ENCODE peak calls at places on chromosomes 1 and 21, in seven cellular contexts. K is neural progenitor cell, O is HCT116, C is GM23248, M is PC-3, G is hepatocyte, P is OCI-LY7. X is an unnamed sample.

GRCh38 chr1:2583871-2584341 is 2.7 kb upstream of the PRXL2B start:
- DNase-seq in K (peak; percentile 38), O (no peak), C (no peak), M (no peak), G (peak; percentile 20), P (no peak), X (no peak)

GRCh38 chr1:117897551-117897950 is 31.9 kb downstream of the GDAP2 start:
- DNase-seq in K (no peak), O (no peak), C (no peak), M (no peak), G (no peak), P (no peak), X (no peak)

GRCh38 chr1:177255411-177255810 is 84.7 kb downstream of the BRINP2 start:
- DNase-seq in K (no peak), O (no peak), C (peak; percentile 44), M (peak; percentile 89), G (peak; percentile 39), P (no peak), X (no peak)

GRCh38 chr1:11534846-11535245 is 55.9 kb downstream of the DISP3 start:
- DNase-seq in K (no peak), O (no peak), C (no peak), M (no peak), G (no peak), P (no peak), X (no peak)

GRCh38 chr21:38768385-38769071 is 37.2 kb upstream of the ETS2 start:
- DNase-seq in K (no peak), O (no peak), C (peak; percentile 87), M (peak; percentile 17), G (peak; percentile 68), P (peak; percentile 19), X (no peak)

GRCh38 chr1:183226361-183226760 is 40.3 kb downstream of the LAMC2 start:
- DNase-seq in K (no peak), O (no peak), C (no peak), M (no peak), G (no peak), P (no peak), X (no peak)

GRCh38 chr1:2072109-2072806 is 22.0 kb downstream of the PRKCZ start:
- DNase-seq in K (no peak), O (no peak), C (no peak), M (no peak), G (peak; percentile 58), P (no peak), X (no peak)

GRCh38 chr21:29295066-29295650 is 3.6 kb upstream of the BACH1 start:
- DNase-seq in K (no peak), O (no peak), C (no peak), M (no peak), G (no peak), P (no peak), X (no peak)

GRCh38 chr1:234896477-234897364 is 231.9 kb downstream of the TOMM20 start:
- DNase-seq in K (no peak), O (no peak), C (no peak), M (no peak), G (no peak), P (no peak), X (no peak)

GRCh38 chr21:19433623-19434022 is 1030.0 kb upstream of the TMPRSS15 start:
- DNase-seq in K (no peak), O (no peak), C (no peak), M (no peak), G (no peak), P (no peak), X (no peak)

GRCh38 chr21:46183910-46184624 is at the start of gene SPATC1L:
- DNase-seq in K (peak; percentile 86), O (no peak), C (peak; percentile 80), M (peak; percentile 63), G (peak; percentile 81), P (peak; percentile 46), X (peak; percentile 73)

GRCh38 chr1:227885135-227885647 is 62.5 kb downstream of the WNT9A start:
- DNase-seq in K (no peak), O (no peak), C (no peak), M (no peak), G (peak; percentile 3), P (no peak), X (no peak)

GRCh38 chr1:85463666-85464496 is 1.1 kb downstream of the DDAH1 start:
- DNase-seq in K (peak; percentile 32), O (no peak), C (peak; percentile 66), M (no peak), G (no peak), P (no peak), X (no peak)

GRCh38 chr21:22892757-22893156 is 1894.5 kb downstream of the NCAM2 start:
- DNase-seq in K (no peak), O (no peak), C (no peak), M (no peak), G (no peak), P (no peak), X (no peak)

GRCh38 chr1:111032295-111032897 is 68.7 kb upstream of the LRIF1 start:
- DNase-seq in K (peak; percentile 49), O (peak; percentile 18), C (peak; percentile 35), M (peak; percentile 74), G (peak; percentile 58), P (peak; percentile 73), X (peak; percentile 46)

GRCh38 chr1:8663915-8664331 is 153.5 kb downstream of the RERE start:
- DNase-seq in K (no peak), O (no peak), C (peak; percentile 70), M (no peak), G (no peak), P (no peak), X (no peak)

GRCh38 chr1:113073457-113073950 is 506 bp downstream of the LRIG2 start:
- DNase-seq in K (peak; percentile 89), O (no peak), C (peak; percentile 87), M (peak; percentile 40), G (peak; percentile 88), P (no peak), X (peak; percentile 12)

GRCh38 chr1:44144962-44145756 is 3.7 kb upstream of the KLF18 start:
- DNase-seq in K (no peak), O (no peak), C (peak; percentile 23), M (no peak), G (no peak), P (no peak), X (no peak)

GRCh38 chr1:217076902-217077301 is 353.7 kb upstream of the ESRRG start:
- DNase-seq in K (no peak), O (no peak), C (no peak), M (peak; percentile 34), G (no peak), P (no peak), X (no peak)

DNA sequence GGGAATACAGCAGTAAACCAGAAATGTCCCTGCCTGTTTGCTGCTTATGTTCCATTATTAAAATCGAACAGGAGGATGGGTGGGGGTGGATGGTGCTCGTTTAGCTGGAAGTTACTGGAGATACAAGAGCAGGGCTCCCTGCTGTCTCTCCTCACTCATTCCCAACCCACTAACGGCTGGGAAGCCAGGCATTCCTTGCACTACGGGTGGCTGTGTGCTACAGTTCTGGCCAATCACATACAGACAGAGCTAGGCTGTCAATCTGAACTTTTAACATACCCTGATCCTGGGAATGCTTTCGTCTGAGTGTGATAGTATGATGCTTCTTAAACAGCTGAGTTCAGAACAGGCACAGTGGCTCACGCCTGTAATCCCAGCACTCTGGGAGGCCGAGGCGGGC is 7.0 kb downstream of the SIPA1L2 start:
- DNase-seq in K (peak; percentile 74), O (no peak), C (no peak), M (no peak), G (peak; percentile 27), P (no peak), X (no peak)
- TF ChIP-seq EZH2phosphoT487 in K (no peak), O (no peak), C (no peak), M (no peak), G (no peak), P (no peak), X (no peak)

DNA sequence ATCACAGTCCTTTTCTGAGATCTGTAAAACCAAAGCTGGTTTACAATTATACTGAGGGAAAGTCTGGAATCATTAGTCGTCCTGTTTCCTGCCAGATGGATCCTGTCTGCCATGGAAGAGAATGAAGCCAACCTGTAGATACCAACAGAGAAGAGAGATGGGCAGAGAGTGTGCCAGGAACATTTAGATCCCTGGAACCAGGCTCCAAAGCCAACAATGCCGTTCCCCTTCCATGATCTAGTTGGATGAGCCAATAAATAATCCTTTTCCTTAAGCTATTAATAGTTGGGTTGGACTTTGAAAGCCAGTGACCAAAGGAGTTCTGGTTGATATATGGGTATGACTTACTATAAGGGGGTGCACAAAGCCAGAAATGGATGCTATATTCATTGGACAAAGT is 15.0 kb downstream of the CAPN8 start:
- DNase-seq in K (no peak), O (no peak), C (no peak), M (no peak), G (no peak), P (no peak), X (no peak)
- H3K79me2 ChIP-seq in K (no peaks in the 10 kb centered on the region), O (no peaks in the 10 kb centered on the region), C (no peaks in the 10 kb centered on the region), M (no peaks in the 10 kb centered on the region), G (no peaks in the 10 kb centered on the region), P (no peaks in the 10 kb centered on the region), X (no peaks in the 10 kb centered on the region)

DNA sequence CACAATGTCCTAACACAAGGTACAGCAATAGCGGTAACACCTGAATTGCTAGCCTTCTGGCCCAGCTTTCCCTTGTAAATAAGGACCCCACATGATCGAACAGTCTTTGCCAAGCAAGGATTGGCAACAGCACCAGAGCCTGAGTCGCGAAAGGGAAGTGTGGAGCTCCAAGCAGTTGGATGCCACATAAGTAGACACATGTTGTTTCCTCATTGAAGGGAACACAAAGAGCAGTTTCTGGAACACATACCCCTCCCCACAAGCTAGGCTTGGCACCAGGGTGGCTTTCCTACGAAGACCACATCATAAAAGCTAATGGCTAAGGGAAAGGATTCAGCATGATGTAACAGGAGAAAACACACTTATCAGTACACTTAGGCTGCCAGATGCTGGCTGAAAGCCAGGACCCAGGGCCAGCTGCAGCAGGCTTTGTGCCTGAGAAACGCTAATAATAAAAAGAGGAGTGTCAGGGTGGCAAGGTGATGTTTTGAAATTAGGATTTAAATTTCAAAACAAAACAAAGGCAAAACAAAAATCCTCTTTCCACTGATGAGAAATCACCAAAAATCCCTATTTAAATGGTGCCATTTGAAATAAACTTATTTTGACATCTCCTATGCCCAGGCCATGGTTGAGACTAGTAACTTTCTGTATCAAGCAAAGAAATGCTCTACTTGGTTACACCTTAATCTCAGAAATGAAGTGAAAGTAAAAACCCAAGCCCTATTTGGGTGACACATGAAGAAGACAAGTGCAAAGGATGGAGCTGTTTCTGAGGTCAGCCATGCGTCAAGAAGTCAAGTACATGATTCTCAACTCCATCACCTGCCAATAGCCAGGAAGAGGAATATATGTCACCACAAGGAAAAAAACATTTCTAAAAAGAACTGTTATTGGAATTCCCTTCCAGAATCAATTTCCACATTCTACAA is 11.9 kb upstream of the CPLANE2 start:
- DNase-seq in K (no peak), O (peak; percentile 13), C (peak; percentile 62), M (peak; percentile 80), G (peak; percentile 78), P (peak; percentile 49), X (peak; percentile 21)
- H3K27ac ChIP-seq in K (no peak overlapping the region), O (peak overlapping the region; percentile 16), C (peak overlapping the region; percentile 30), M (peak overlapping the region; percentile 52), G (peak overlapping the region; percentile 82), P (peak overlapping the region; percentile 47), X (no peak overlapping the region)

DNA sequence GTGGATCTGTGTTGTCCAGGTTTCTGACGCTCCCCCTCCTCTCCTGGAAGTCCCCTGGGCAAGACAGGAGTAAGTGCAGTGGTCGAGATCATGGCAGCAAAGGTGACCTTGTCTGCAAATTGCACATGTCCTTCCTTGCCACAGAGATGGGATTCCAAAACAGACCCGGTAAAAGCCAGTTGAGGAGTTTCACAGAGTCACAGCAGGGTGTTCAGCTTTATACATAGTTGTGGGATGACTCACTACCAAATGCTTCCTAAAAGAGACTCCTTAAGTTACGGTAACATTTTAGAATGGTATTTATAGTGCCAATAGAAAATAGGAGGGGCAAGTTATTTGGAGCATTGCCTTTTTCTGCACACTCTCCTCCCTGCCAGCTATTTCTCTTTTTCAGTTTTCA is 114.7 kb downstream of the TGFB2 start:
- DNase-seq in K (peak; percentile 66), O (peak; percentile 59), C (peak; percentile 89), M (peak; percentile 99), G (peak; percentile 50), P (no peak), X (peak; percentile 95)
- TF ChIP-seq EZH2phosphoT487 in K (no peak), O (no peak), C (no peak), M (no peak), G (no peak), P (no peak), X (no peak)